ENCODE peak calls at places on chromosomes 12 and 14, in seven cellular contexts. M, B, A, Q, E, H and Y are unnamed samples.

GRCh38 chr14:50726372-50727107 is 58.4 kb upstream of the SAV1 start:
- DNase-seq in M (no peak), B (peak), A (peak), Q (no peak), E (no peak), H (peak), Y (no peak)

GRCh38 chr12:130973906-130974305 is 20.2 kb downstream of the ADGRD1 start:
- DNase-seq in M (no peak), B (no peak), A (no peak), Q (no peak), E (no peak), H (no peak), Y (no peak)

GRCh38 chr12:16019131-16019530 is 108.0 kb downstream of the DERA start:
- DNase-seq in M (no peak), B (peak), A (no peak), Q (no peak), E (no peak), H (no peak), Y (no peak)

GRCh38 chr12:46556820-46557524 is 184.4 kb upstream of the SLC38A2 start:
- DNase-seq in M (no peak), B (peak), A (peak), Q (no peak), E (no peak), H (peak), Y (no peak)

GRCh38 chr12:2051700-2052625 is 824 bp upstream of the CACNA1C start:
- DNase-seq in M (no peak), B (no peak), A (peak), Q (no peak), E (no peak), H (peak), Y (no peak)

GRCh38 chr14:54902521-54903420 is at the start of gene GCH1:
- DNase-seq in M (peak), B (peak), A (peak), Q (peak), E (peak), H (peak), Y (peak)

GRCh38 chr14:91980157-91980556 is 32.7 kb upstream of the FBLN5 start:
- DNase-seq in M (no peak), B (peak), A (peak), Q (no peak), E (no peak), H (peak), Y (no peak)

GRCh38 chr12:130953783-130954543 is at the start of gene ADGRD1:
- DNase-seq in M (no peak), B (peak), A (peak), Q (no peak), E (no peak), H (peak), Y (peak)

GRCh38 chr12:55728932-55729591 is at the start of gene CD63:
- DNase-seq in M (no peak), B (peak), A (peak), Q (peak), E (no peak), H (peak), Y (peak)

GRCh38 chr12:89977356-89978185 is 268.9 kb upstream of the ATP2B1 start:
- DNase-seq in M (no peak), B (peak), A (peak), Q (no peak), E (no peak), H (no peak), Y (no peak)

GRCh38 chr12:23380419-23381100 is 568.9 kb downstream of the SOX5 start:
- DNase-seq in M (no peak), B (no peak), A (no peak), Q (no peak), E (no peak), H (no peak), Y (no peak)

GRCh38 chr12:76548222-76548837 is 11.2 kb downstream of the OSBPL8 start:
- DNase-seq in M (no peak), B (no peak), A (no peak), Q (no peak), E (no peak), H (peak), Y (peak)

GRCh38 chr12:57223191-57224165 is 6.0 kb upstream of the SHMT2 start:
- DNase-seq in M (no peak), B (no peak), A (no peak), Q (no peak), E (no peak), H (no peak), Y (no peak)

GRCh38 chr12:132807295-132808222 is 21.1 kb downstream of the GOLGA3 start:
- DNase-seq in M (no peak), B (no peak), A (no peak), Q (peak), E (no peak), H (no peak), Y (peak)

GRCh38 chr14:44846232-44846824 is 115.4 kb downstream of the KLHL28 start:
- DNase-seq in M (peak), B (peak), A (peak), Q (no peak), E (no peak), H (peak), Y (peak)

GRCh38 chr12:946212-946611 is 3.3 kb downstream of the RAD52 start:
- DNase-seq in M (no peak), B (peak), A (peak), Q (no peak), E (no peak), H (no peak), Y (no peak)

GRCh38 chr14:100731846-100732765 is 5.4 kb downstream of the DLK1 start:
- DNase-seq in M (no peak), B (no peak), A (no peak), Q (no peak), E (no peak), H (no peak), Y (no peak)
- H2BK5ac ChIP-seq in M (peak), B (no peak), A (no peak), Q (no peak), E (no peak), H (no peak), Y (no peak)

GRCh38 chr14:105018414-105018813 is 2.5 kb downstream of the CDCA4 start:
- DNase-seq in M (no peak), B (no peak), A (no peak), Q (no peak), E (no peak), H (peak), Y (no peak)
- H2BK5ac ChIP-seq in M (no peak), B (no peak), A (no peak), Q (no peak), E (no peak), H (no peak), Y (no peak)

GRCh38 chr12:124564232-124564958 is 3.0 kb downstream of the NCOR2 start:
- DNase-seq in M (no peak), B (no peak), A (peak), Q (no peak), E (no peak), H (no peak), Y (no peak)

GRCh38 chr12:124565656-124566180 is 1.7 kb downstream of the NCOR2 start:
- DNase-seq in M (no peak), B (no peak), A (no peak), Q (no peak), E (no peak), H (no peak), Y (peak)

GRCh38 chr12:124563809-124564208 is 3.6 kb downstream of the NCOR2 start:
- DNase-seq in M (no peak), B (no peak), A (no peak), Q (no peak), E (no peak), H (no peak), Y (no peak)

GRCh38 chr12:124566181-124567034 is 1.0 kb downstream of the NCOR2 start:
- DNase-seq in M (peak), B (peak), A (peak), Q (peak), E (no peak), H (peak), Y (peak)

GRCh38 chr12:124565071-124565491 is 2.3 kb downstream of the NCOR2 start:
- DNase-seq in M (no peak), B (no peak), A (no peak), Q (no peak), E (no peak), H (no peak), Y (peak)
- H2BK5ac ChIP-seq in M (no peak), B (no peak), A (no peak), Q (no peak), E (peak), H (no peak), Y (no peak)

DNA sequence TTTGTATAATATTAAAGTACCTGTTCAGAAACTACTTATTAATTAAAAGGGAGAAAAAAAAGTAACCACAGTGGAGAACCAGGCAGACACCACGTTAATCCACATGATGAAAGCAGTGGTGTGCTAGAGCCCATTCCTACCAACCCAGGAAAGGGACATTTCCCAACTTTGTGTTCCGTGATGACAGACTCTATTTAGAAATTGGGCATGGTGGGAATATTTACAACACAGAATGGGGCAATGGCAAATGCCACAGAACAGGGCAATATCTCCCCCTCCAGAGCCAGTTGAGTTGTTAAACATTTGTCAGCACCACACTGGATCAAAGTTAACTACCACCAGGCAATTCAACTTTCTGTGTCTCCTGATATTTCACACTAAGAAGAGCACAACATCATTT is 1.2 kb upstream of the HIGD1C start:
- DNase-seq in M (no peak), B (no peak), A (no peak), Q (no peak), E (no peak), H (no peak), Y (no peak)
- H2BK5ac ChIP-seq in M (no peak), B (no peak), A (no peak), Q (no peak), E (no peak), H (no peak), Y (no peak)

GRCh38 chr12:6958609-6959375 is 7.6 kb downstream of the PTPN6 start:
- DNase-seq in M (no peak), B (no peak), A (no peak), Q (no peak), E (no peak), H (no peak), Y (no peak)

GRCh38 chr12:6961278-6961694 is 9.2 kb downstream of the PHB2 start:
- DNase-seq in M (no peak), B (no peak), A (peak), Q (no peak), E (no peak), H (peak), Y (no peak)

GRCh38 chr12:6959376-6960290 is 8.5 kb downstream of the PTPN6 start:
- DNase-seq in M (no peak), B (no peak), A (no peak), Q (no peak), E (no peak), H (peak), Y (no peak)

GRCh38 chr12:6961695-6962284 is 8.7 kb downstream of the PHB2 start:
- DNase-seq in M (peak), B (peak), A (peak), Q (peak), E (no peak), H (peak), Y (peak)

GRCh38 chr12:6960291-6961277 is 9.4 kb downstream of the PTPN6 start:
- DNase-seq in M (no peak), B (peak), A (no peak), Q (no peak), E (no peak), H (peak), Y (peak)
- H2BK5ac ChIP-seq in M (no peak), B (no peak), A (no peak), Q (no peak), E (peak), H (no peak), Y (no peak)

DNA sequence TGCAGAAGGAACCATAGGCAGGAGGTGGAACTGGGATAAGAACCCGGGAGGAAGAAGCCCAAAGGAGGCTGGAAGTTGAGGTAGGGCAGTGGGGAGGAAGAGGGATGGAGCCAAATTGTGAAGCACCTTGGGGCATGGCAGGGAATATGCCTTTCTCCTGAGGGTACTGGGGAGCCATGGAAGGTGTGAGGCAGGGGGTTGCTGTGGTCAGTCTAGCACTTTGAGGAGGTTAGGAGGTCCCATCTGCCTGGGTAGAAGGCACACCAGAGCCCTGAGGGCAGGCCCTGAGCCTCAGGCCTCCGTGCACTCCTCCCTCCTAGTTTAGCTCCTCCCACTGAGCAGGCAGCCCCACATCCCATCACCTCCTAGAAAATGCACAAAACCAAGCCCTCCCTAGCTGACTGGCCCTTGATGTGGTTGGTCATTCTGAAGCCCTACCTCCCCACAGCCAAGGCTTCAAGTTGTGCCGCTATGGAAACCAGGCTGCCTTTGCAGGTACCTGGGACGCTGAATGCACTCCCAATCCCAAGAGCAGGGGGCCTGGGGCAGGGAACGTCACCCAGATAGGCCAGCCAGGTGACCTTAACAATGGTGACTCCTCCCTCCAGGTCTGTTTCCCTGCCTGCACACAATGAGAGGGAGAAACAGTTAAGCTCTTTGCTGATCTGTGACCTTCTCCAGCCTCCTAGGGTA is 15.1 kb downstream of the PHETA1 start:
- DNase-seq in M (no peak), B (no peak), A (no peak), Q (peak), E (no peak), H (no peak), Y (peak)
- H2BK5ac ChIP-seq in M (no peak), B (no peak), A (no peak), Q (no peak), E (no peak), H (no peak), Y (no peak)

GRCh38 chr14:96997996-96998395 is 200.8 kb downstream of the VRK1 start:
- DNase-seq in M (no peak), B (no peak), A (no peak), Q (no peak), E (no peak), H (no peak), Y (no peak)

GRCh38 chr14:96999654-97000155 is 202.5 kb downstream of the VRK1 start:
- DNase-seq in M (no peak), B (no peak), A (no peak), Q (no peak), E (no peak), H (no peak), Y (no peak)

GRCh38 chr14:96997269-96997668 is 200.1 kb downstream of the VRK1 start:
- DNase-seq in M (no peak), B (no peak), A (no peak), Q (no peak), E (no peak), H (no peak), Y (no peak)

GRCh38 chr14:97005908-97006307 is 208.7 kb downstream of the VRK1 start:
- DNase-seq in M (no peak), B (no peak), A (no peak), Q (no peak), E (no peak), H (no peak), Y (no peak)

DNA sequence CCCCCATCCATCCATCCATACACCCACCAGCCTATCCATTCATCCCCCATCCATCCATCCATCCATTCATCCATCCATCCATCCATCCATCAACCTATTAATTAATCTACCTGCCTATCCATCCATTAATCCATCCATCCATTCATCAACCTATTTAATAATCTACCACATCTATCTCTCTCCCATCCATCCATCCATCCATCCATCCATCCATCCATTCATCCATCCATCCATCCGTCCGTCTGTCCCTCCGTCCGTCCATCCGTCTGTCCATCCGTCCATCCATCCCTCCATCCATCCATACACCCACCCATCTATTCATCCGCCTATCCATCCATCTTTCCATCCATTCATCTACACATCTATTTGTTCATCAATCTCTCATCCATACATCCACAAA is 205.3 kb downstream of the VRK1 start:
- DNase-seq in M (no peak), B (no peak), A (no peak), Q (no peak), E (no peak), H (no peak), Y (no peak)
- H2BK5ac ChIP-seq in M (no peak), B (peak), A (no peak), Q (no peak), E (no peak), H (no peak), Y (no peak)

GRCh38 chr12:104438134-104438533 is 18.6 kb upstream of the CHST11 start:
- DNase-seq in M (no peak), B (no peak), A (no peak), Q (no peak), E (no peak), H (no peak), Y (no peak)

GRCh38 chr12:104436790-104437189 is 20.0 kb upstream of the CHST11 start:
- DNase-seq in M (no peak), B (no peak), A (no peak), Q (no peak), E (no peak), H (no peak), Y (no peak)

GRCh38 chr12:104443008-104443407 is 13.7 kb upstream of the CHST11 start:
- DNase-seq in M (no peak), B (no peak), A (no peak), Q (no peak), E (no peak), H (no peak), Y (no peak)

GRCh38 chr12:104435765-104436164 is 21.0 kb upstream of the CHST11 start:
- DNase-seq in M (no peak), B (no peak), A (no peak), Q (no peak), E (no peak), H (no peak), Y (peak)

DNA sequence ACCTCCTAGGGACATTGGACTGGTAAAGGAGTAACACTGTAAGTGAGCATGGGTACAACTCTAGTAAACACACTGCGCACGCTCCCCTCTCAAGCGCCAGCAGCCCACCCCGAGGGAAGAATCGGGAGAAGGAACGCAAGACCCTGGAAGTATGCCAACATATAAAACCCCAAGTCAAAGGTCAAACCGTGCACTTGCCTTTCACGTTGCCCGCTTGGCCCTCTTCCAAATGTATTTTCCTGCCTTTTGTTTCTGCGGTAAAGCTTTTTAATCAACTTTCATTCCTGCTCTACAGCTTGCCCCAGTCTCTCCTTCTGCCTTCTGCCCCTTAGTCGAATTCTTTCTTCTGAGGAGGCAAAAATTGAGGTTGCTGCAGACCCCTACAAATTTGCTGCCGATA is 17.6 kb upstream of the CHST11 start:
- DNase-seq in M (no peak), B (no peak), A (no peak), Q (no peak), E (no peak), H (no peak), Y (no peak)
- H2BK5ac ChIP-seq in M (no peak), B (no peak), A (no peak), Q (no peak), E (no peak), H (no peak), Y (no peak)

DNA sequence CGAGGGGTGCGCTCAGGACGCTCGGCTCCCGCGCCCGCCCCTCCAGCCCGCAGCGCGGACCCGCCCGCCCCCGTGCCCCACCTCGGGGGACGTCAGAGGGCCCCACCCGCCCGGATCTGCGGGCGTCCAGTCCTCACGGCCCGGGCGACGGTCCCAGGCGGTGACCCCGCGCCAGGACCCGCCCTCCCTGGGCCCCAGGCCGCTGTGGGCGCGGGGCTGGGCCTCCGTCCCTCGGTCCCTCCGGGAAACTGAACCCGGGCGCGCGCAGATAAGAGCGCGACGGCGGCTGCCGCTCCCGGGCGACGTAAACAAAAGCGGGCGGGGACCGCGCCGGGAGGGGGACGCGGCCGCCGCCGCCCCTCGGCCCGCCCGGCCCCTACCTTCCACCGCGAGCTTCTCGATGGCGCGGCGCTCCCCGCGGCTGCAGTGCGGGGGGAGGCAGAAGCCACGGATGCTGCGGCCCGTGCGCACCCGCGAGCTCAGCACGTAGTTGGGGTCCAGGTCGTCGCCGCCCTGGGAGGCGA is 1.1 kb downstream of the CKB start:
- DNase-seq in M (no peak), B (no peak), A (no peak), Q (no peak), E (no peak), H (no peak), Y (no peak)
- H2BK5ac ChIP-seq in M (peak), B (no peak), A (no peak), Q (no peak), E (peak), H (no peak), Y (no peak)